ENCODE peak calls at places on chromosomes 5 and 9, in six cellular contexts. W is mesendoderm, A is neuronal stem cell, H is H1, M is IMR-90, Q is H9. C is an unnamed sample.

GRCh38 chr5:86546582-86546981 is 71.2 kb upstream of the COX7C start:
- DNase-seq in Q (no peak), M (no peak), W (no peak), A (no peak), H (no peak), C (no peak)

GRCh38 chr5:140690376-140690932 is 716 bp downstream of the HARS1 start:
- DNase-seq in W (no peak), M (no peak), A (no peak), Q (peak), H (no peak), C (no peak)

GRCh38 chr9:126614088-126614454 is 343 bp downstream of the LMX1B start:
- DNase-seq in A (no peak), W (no peak), H (no peak), M (no peak), Q (no peak), C (no peak)

GRCh38 chr5:73201547-73202513 is 28.8 kb downstream of the TMEM174 start:
- DNase-seq in W (peak), A (peak), H (peak), Q (peak), M (peak), C (peak)

GRCh38 chr9:91416086-91416712 is 7.4 kb downstream of the NFIL3 start:
- DNase-seq in A (no peak), W (no peak), Q (no peak), H (no peak), M (peak), C (peak)

GRCh38 chr5:136731241-136731885 is 366.0 kb upstream of the TRPC7 start:
- DNase-seq in A (no peak), W (no peak), H (no peak), M (peak), Q (no peak), C (no peak)

GRCh38 chr9:27676827-27677226 is 103.5 kb upstream of the C9orf72 start:
- DNase-seq in M (no peak), A (no peak), Q (no peak), H (no peak), W (no peak), C (no peak)

GRCh38 chr5:9654886-9655285 is 24.7 kb upstream of the TAS2R1 start:
- DNase-seq in H (no peak), M (peak), Q (no peak), W (peak), A (no peak), C (peak)

GRCh38 chr9:90600029-90600428 is 42.6 kb downstream of the DIRAS2 start:
- DNase-seq in H (no peak), A (no peak), M (no peak), W (peak), Q (no peak), C (no peak)

GRCh38 chr5:131436081-131436480 is 172.2 kb downstream of the CDC42SE2 start:
- DNase-seq in A (no peak), M (no peak), H (no peak), Q (no peak), W (no peak), C (no peak)

GRCh38 chr9:72843525-72844439 is 109.1 kb downstream of the ALDH1A1 start:
- DNase-seq in H (no peak), A (no peak), M (no peak), Q (peak), W (peak), C (peak)

GRCh38 chr5:96150007-96150406 is 188.4 kb upstream of the ELL2 start:
- DNase-seq in H (no peak), A (no peak), W (peak), Q (no peak), M (no peak), C (no peak)

GRCh38 chr5:43802119-43802518 is 199.1 kb downstream of the NNT start:
- DNase-seq in Q (no peak), A (no peak), H (no peak), M (peak), W (no peak), C (no peak)

GRCh38 chr5:176814313-176814685 is 3.9 kb downstream of the UNC5A start:
- DNase-seq in H (no peak), M (no peak), A (no peak), Q (no peak), W (no peak), C (no peak)

GRCh38 chr9:100990605-100991381 is 37.7 kb upstream of the PLPPR1 start:
- DNase-seq in M (no peak), H (no peak), Q (no peak), A (no peak), W (no peak), C (no peak)
- H2BK15ac ChIP-seq in M (no peak), H (no peak), Q (no peak), A (no peak), W (no peak), C (no peak)

GRCh38 chr5:109707531-109707930 is 17.8 kb downstream of the MAN2A1 start:
- DNase-seq in H (no peak), M (no peak), Q (no peak), W (no peak), A (no peak), C (no peak)

GRCh38 chr5:109709225-109709624 is 19.5 kb downstream of the MAN2A1 start:
- DNase-seq in Q (no peak), M (no peak), W (no peak), A (no peak), H (no peak), C (no peak)

GRCh38 chr5:109711681-109712080 is 22.0 kb downstream of the MAN2A1 start:
- DNase-seq in M (no peak), H (no peak), W (no peak), Q (no peak), A (no peak), C (no peak)

GRCh38 chr5:109706065-109706464 is 16.3 kb downstream of the MAN2A1 start:
- DNase-seq in H (no peak), Q (no peak), M (no peak), A (no peak), W (no peak), C (no peak)

GRCh38 chr5:109708813-109709212 is 19.1 kb downstream of the MAN2A1 start:
- DNase-seq in M (no peak), Q (no peak), W (no peak), A (no peak), H (no peak), C (no peak)
- H3K4me2 ChIP-seq in M (no peak), Q (no peak), W (no peak), A (no peak), H (no peak), C (no peak)

GRCh38 chr5:179061025-179061424 is 852 bp downstream of the ZNF354C start:
- DNase-seq in M (no peak), A (no peak), W (no peak), Q (no peak), H (no peak), C (no peak)
- H4K8ac ChIP-seq in M (peak), A (no peak), W (no peak), Q (no peak), H (peak), C (no peak)

GRCh38 chr5:163735069-163735468 is 229.7 kb downstream of the MAT2B start:
- DNase-seq in W (no peak), M (no peak), Q (no peak), H (no peak), A (no peak), C (no peak)
- H2BK15ac ChIP-seq in W (no peak), M (no peak), Q (no peak), H (no peak), A (no peak), C (no peak)

GRCh38 chr5:114360816-114361723 is 800 bp upstream of the KCNN2 start:
- DNase-seq in Q (peak), W (peak), A (peak), M (peak), H (peak), C (peak)
- H3K4me2 ChIP-seq in Q (peak), W (peak), A (peak), M (peak), H (peak), C (peak)

GRCh38 chr5:126335871-126336270 is 87.3 kb upstream of the GRAMD2B start:
- DNase-seq in H (no peak), W (no peak), M (peak), A (no peak), Q (no peak), C (peak)
- H4K8ac ChIP-seq in H (no peak), W (no peak), M (no peak), A (no peak), Q (no peak), C (no peak)

C was measured in mesenchymal stem cell.